ENCODE peak calls at places on chromosomes 1 and 21, in seven cellular contexts. One of them, this sample, is unnamed.

GRCh38 chr1:14413809-14414208 is 184.7 kb upstream of the KAZN start:
- DNase-seq in spleen: no peak
- DNase-seq in GM12891: no peak
- DNase-seq in suprapubic skin: no peak
- DNase-seq in Panc1: no peak
- DNase-seq in SK-N-MC: no peak
- DNase-seq in vagina: no peak
- DNase-seq in this sample: no peak

GRCh38 chr1:173161510-173162221 is 45.5 kb downstream of the TNFSF4 start:
- DNase-seq in SK-N-MC: no peak
- DNase-seq in suprapubic skin: no peak
- DNase-seq in GM12891: no peak
- DNase-seq in vagina: no peak
- DNase-seq in Panc1: peak; percentile 10
- DNase-seq in spleen: no peak
- DNase-seq in this sample: no peak

GRCh38 chr21:36883532-36884486 is 82.7 kb downstream of the HLCS start:
- DNase-seq in SK-N-MC: no peak
- DNase-seq in GM12891: no peak
- DNase-seq in vagina: no peak
- DNase-seq in Panc1: no peak
- DNase-seq in spleen: no peak
- DNase-seq in suprapubic skin: no peak
- DNase-seq in this sample: no peak

GRCh38 chr1:205374205-205375078 is 17.7 kb upstream of the KLHDC8A start:
- DNase-seq in GM12891: no peak
- DNase-seq in SK-N-MC: no peak
- DNase-seq in vagina: no peak
- DNase-seq in suprapubic skin: no peak
- DNase-seq in Panc1: no peak
- DNase-seq in spleen: no peak
- DNase-seq in this sample: no peak

GRCh38 chr1:54887665-54888071 is 673 bp upstream of the DHCR24 start:
- DNase-seq in suprapubic skin: peak; percentile 83
- DNase-seq in Panc1: no peak
- DNase-seq in spleen: no peak
- DNase-seq in SK-N-MC: no peak
- DNase-seq in vagina: no peak
- DNase-seq in GM12891: no peak
- DNase-seq in this sample: no peak

GRCh38 chr1:53688703-53689102 is 50.3 kb downstream of the GLIS1 start:
- DNase-seq in SK-N-MC: no peak
- DNase-seq in Panc1: no peak
- DNase-seq in GM12891: no peak
- DNase-seq in vagina: no peak
- DNase-seq in suprapubic skin: no peak
- DNase-seq in spleen: no peak
- DNase-seq in this sample: no peak

GRCh38 chr21:44911384-44912157 is 9.1 kb downstream of the ITGB2 start:
- DNase-seq in SK-N-MC: no peak
- DNase-seq in spleen: peak; percentile 93
- DNase-seq in vagina: no peak
- DNase-seq in GM12891: peak; percentile 79
- DNase-seq in Panc1: no peak
- DNase-seq in suprapubic skin: no peak
- DNase-seq in this sample: peak; percentile 90

GRCh38 chr1:30258876-30259275 is 464.5 kb downstream of the MATN1 start:
- DNase-seq in vagina: no peak
- DNase-seq in suprapubic skin: no peak
- DNase-seq in spleen: peak; percentile 24
- DNase-seq in SK-N-MC: peak; percentile 85
- DNase-seq in Panc1: no peak
- DNase-seq in GM12891: no peak
- DNase-seq in this sample: no peak

GRCh38 chr1:206467915-206468314 is 2.4 kb upstream of the IKBKE start:
- DNase-seq in SK-N-MC: no peak
- DNase-seq in spleen: peak; percentile 90
- DNase-seq in suprapubic skin: no peak
- DNase-seq in Panc1: no peak
- DNase-seq in GM12891: no peak
- DNase-seq in vagina: no peak
- DNase-seq in this sample: peak; percentile 37

GRCh38 chr1:97791251-97791650 is 129.6 kb downstream of the DPYD start:
- DNase-seq in Panc1: no peak
- DNase-seq in SK-N-MC: no peak
- DNase-seq in GM12891: no peak
- DNase-seq in suprapubic skin: no peak
- DNase-seq in spleen: no peak
- DNase-seq in vagina: no peak
- DNase-seq in this sample: no peak

GRCh38 chr21:35896060-35896459 is 164.3 kb downstream of the SETD4 start:
- DNase-seq in vagina: no peak
- DNase-seq in spleen: no peak
- DNase-seq in suprapubic skin: no peak
- DNase-seq in Panc1: no peak
- DNase-seq in GM12891: peak; percentile 16
- DNase-seq in SK-N-MC: no peak
- DNase-seq in this sample: no peak

GRCh38 chr21:25999935-26000582 is 170.5 kb downstream of the APP start:
- DNase-seq in suprapubic skin: no peak
- DNase-seq in GM12891: no peak
- DNase-seq in Panc1: no peak
- DNase-seq in spleen: peak; percentile 84
- DNase-seq in vagina: no peak
- DNase-seq in SK-N-MC: no peak
- DNase-seq in this sample: peak; percentile 42

GRCh38 chr1:41891403-41891896 is 27.3 kb downstream of the HIVEP3 start:
- DNase-seq in spleen: no peak
- DNase-seq in GM12891: peak; percentile 50
- DNase-seq in SK-N-MC: no peak
- DNase-seq in Panc1: no peak
- DNase-seq in suprapubic skin: no peak
- DNase-seq in vagina: peak; percentile 67
- DNase-seq in this sample: peak; percentile 30
- TF ChIP-seq POLR2AphosphoS5 in spleen: peak; percentile 49
- TF ChIP-seq POLR2AphosphoS5 in GM12891: peak; percentile 55
- TF ChIP-seq POLR2AphosphoS5 in SK-N-MC: no peak
- TF ChIP-seq POLR2AphosphoS5 in Panc1: no peak
- TF ChIP-seq POLR2AphosphoS5 in suprapubic skin: no peak
- TF ChIP-seq POLR2AphosphoS5 in vagina: no peak
- TF ChIP-seq POLR2AphosphoS5 in this sample: no peak

GRCh38 chr1:24459551-24460266 is 42.9 kb upstream of the RCAN3 start:
- DNase-seq in spleen: no peak
- DNase-seq in vagina: no peak
- DNase-seq in Panc1: no peak
- DNase-seq in GM12891: no peak
- DNase-seq in SK-N-MC: no peak
- DNase-seq in suprapubic skin: no peak
- DNase-seq in this sample: no peak
- TF ChIP-seq POLR2AphosphoS5 in spleen: no peak
- TF ChIP-seq POLR2AphosphoS5 in vagina: no peak
- TF ChIP-seq POLR2AphosphoS5 in Panc1: no peak
- TF ChIP-seq POLR2AphosphoS5 in GM12891: no peak
- TF ChIP-seq POLR2AphosphoS5 in SK-N-MC: no peak
- TF ChIP-seq POLR2AphosphoS5 in suprapubic skin: no peak
- TF ChIP-seq POLR2AphosphoS5 in this sample: no peak

DNA sequence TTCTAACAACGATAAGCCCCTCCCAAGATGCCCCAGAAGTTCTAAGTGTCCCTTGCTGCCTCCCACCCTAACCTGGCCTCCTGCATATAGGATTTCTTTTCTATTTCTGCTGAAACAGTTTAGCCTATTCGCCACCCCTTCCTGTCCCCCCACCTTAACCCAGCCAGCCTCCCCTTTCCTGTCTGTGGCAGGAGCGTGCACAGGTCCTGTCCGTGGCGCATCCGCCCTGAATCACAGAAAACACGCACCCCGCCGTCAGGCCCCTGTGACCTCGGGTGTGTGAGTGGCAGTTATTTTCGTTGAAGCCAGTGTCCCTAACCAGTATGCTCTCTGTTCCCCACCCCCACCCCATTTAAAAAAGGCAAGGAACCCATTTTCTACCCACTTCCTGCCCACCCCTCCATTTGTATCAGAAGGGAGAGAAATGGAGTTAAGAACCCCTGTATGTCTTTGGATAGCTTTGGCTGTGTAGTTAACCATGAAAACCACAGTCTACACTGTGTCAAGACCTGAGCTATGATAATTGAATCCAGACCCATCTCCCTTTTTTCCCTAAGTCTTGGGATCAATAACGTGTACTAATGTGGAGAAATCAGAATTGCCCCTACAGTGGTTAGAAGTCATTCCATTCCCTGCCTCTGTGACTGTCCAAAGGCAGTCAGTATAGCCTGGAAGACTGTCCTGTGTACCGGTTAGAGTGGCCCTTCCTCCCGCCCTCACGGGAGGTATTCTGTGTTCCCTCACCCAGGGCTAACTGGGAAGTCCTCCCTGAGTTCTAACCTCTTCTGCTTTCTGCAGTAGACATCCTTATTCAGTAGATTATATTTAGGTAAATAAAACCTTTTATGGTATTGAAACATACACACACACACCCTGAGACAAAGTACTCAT is 1.8 kb downstream of the PLEKHO1 start:
- DNase-seq in GM12891: no peak
- DNase-seq in suprapubic skin: no peak
- DNase-seq in Panc1: no peak
- DNase-seq in SK-N-MC: no peak
- DNase-seq in vagina: peak; percentile 84
- DNase-seq in spleen: peak; percentile 94
- DNase-seq in this sample: peak; percentile 63
- TF ChIP-seq POLR2AphosphoS5 in GM12891: peak; percentile 66
- TF ChIP-seq POLR2AphosphoS5 in suprapubic skin: no peak
- TF ChIP-seq POLR2AphosphoS5 in Panc1: no peak
- TF ChIP-seq POLR2AphosphoS5 in SK-N-MC: no peak
- TF ChIP-seq POLR2AphosphoS5 in vagina: no peak
- TF ChIP-seq POLR2AphosphoS5 in spleen: peak; percentile 85
- TF ChIP-seq POLR2AphosphoS5 in this sample: peak; percentile 55

GRCh38 chr1:116521186-116521585 is 49.6 kb downstream of the CD58 start:
- DNase-seq in suprapubic skin: no peak
- DNase-seq in spleen: no peak
- DNase-seq in Panc1: no peak
- DNase-seq in SK-N-MC: no peak
- DNase-seq in GM12891: no peak
- DNase-seq in vagina: no peak
- DNase-seq in this sample: no peak
- TF ChIP-seq POLR2AphosphoS5 in suprapubic skin: no peak
- TF ChIP-seq POLR2AphosphoS5 in spleen: no peak
- TF ChIP-seq POLR2AphosphoS5 in Panc1: no peak
- TF ChIP-seq POLR2AphosphoS5 in SK-N-MC: no peak
- TF ChIP-seq POLR2AphosphoS5 in GM12891: peak; percentile 65
- TF ChIP-seq POLR2AphosphoS5 in vagina: no peak
- TF ChIP-seq POLR2AphosphoS5 in this sample: no peak

GRCh38 chr21:27329255-27329851 is 362.5 kb upstream of the ADAMTS5 start:
- DNase-seq in GM12891: no peak
- DNase-seq in SK-N-MC: no peak
- DNase-seq in vagina: no peak
- DNase-seq in Panc1: no peak
- DNase-seq in spleen: no peak
- DNase-seq in suprapubic skin: no peak
- DNase-seq in this sample: no peak
- TF ChIP-seq POLR2AphosphoS5 in GM12891: no peak
- TF ChIP-seq POLR2AphosphoS5 in SK-N-MC: no peak
- TF ChIP-seq POLR2AphosphoS5 in vagina: no peak
- TF ChIP-seq POLR2AphosphoS5 in Panc1: no peak
- TF ChIP-seq POLR2AphosphoS5 in spleen: no peak
- TF ChIP-seq POLR2AphosphoS5 in suprapubic skin: no peak
- TF ChIP-seq POLR2AphosphoS5 in this sample: no peak

This sample was measured in transverse colon.